ENCODE peak calls at places on chromosomes 7 and 10, in four cellular contexts. L, W, U and G are unnamed samples. For H3K9me1, the result is how much of the 10 kb centered on the place peaks cover.

GRCh38 chr10:110498087-110498981 is 627 bp downstream of the DUSP5 start:
- DNase-seq in L (peak), W (peak), U (peak), G (no peak)

GRCh38 chr10:58412502-58412961 is 27.3 kb downstream of the TFAM start:
- DNase-seq in L (peak), W (no peak), U (no peak), G (peak)

GRCh38 chr10:92387289-92387940 is 96.4 kb downstream of the MARCHF5 start:
- DNase-seq in L (peak), W (peak), U (peak), G (peak)

GRCh38 chr7:4774804-4775280 is 581 bp upstream of the AP5Z1 start:
- DNase-seq in L (peak), W (peak), U (peak), G (no peak)

GRCh38 chr7:129952164-129952652 is 552 bp downstream of the UBE2H start:
- DNase-seq in L (no peak), W (peak), U (no peak), G (no peak)

GRCh38 chr7:105224884-105225651 is 163.7 kb downstream of the SRPK2 start:
- DNase-seq in L (peak), W (peak), U (peak), G (peak)

GRCh38 chr7:47371733-47372368 is 210.1 kb downstream of the TNS3 start:
- DNase-seq in L (peak), W (peak), U (peak), G (no peak)

GRCh38 chr10:8404721-8405120 is 350.2 kb downstream of the GATA3 start:
- DNase-seq in L (no peak), W (no peak), U (no peak), G (no peak)

GRCh38 chr10:114577133-114577532 is 80.9 kb downstream of the ABLIM1 start:
- DNase-seq in L (peak), W (peak), U (no peak), G (no peak)

DNA sequence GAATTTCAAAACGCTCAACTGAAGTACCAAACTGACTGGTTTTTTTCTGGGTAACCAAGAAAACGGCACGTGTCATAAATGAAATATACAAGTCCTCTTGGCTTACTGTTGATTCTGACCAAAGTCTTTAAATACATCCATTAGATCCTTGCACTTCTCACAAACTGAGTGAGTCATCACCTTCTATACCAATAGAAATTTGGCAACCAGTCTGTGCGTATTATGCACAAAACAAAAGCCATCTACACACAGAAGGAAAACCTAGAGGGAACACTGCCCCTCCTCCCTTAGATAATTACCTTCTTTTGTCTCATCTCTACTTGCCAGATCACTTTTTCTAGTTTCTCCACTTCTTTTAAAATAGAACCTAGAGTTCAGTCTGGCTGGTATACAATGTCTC is 91.6 kb upstream of the ATP6V0A4 start:
- DNase-seq in L (peak), W (no peak), U (no peak), G (no peak)
- H3K4me2 ChIP-seq in L (no peak), W (no peak), U (no peak), G (no peak)

GRCh38 chr10:30854656-30855055 is 177.0 kb downstream of the ZNF438 start:
- DNase-seq in L (no peak), W (peak), U (no peak), G (no peak)
- H3K9me1 ChIP-seq in L (under half), W (under half), U (under half), G (under half)

GRCh38 chr7:122329145-122329802 is 24.7 kb upstream of the FEZF1 start:
- DNase-seq in L (no peak), W (no peak), U (no peak), G (no peak)

GRCh38 chr7:122327969-122328368 is 23.4 kb upstream of the FEZF1 start:
- DNase-seq in L (no peak), W (no peak), U (no peak), G (no peak)
- H3K4me2 ChIP-seq in L (no peak), W (no peak), U (no peak), G (no peak)

GRCh38 chr10:88491314-88491713 is 91.8 kb downstream of the RNLS start:
- DNase-seq in L (no peak), W (no peak), U (no peak), G (no peak)
- H3K9me1 ChIP-seq in L (under half), W (under half), U (under half), G (under half)

DNA sequence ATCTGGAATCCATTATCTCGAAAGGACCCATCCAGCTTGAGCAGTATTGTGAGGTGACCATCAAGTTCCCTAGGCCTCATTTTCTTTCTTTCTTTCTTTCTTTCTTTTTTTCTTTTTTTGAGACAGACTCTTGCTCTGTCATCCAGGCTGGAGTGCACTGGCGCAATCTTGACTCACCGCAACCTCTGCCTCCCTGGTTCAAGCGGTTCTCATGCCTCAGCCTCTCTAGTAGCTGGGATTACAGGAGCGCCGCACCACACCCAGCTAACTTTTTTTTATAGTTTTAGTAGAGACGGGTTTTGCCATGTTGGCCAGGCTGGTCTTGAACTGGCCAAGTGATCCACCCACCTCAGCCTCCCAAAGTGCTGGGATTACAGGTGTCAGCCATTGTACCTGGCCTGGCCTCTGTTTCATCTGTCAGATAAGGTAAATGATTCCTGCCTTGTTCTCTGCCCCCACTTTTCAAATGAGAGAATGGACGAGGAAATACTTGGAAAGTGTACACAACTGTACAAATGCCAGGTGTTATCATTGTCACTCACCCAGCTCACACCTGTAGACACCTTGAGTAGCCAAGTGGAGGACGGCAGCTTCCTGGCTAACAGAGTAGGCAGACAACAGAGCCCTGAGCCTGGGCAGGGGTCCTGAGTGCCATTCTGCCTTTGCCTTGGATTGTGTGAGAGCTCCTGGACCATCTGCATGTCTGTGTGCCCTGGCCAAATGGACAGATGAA is 54.1 kb downstream of the HK1 start:
- DNase-seq in L (no peak), W (no peak), U (no peak), G (no peak)
- H3K4me2 ChIP-seq in L (no peak), W (no peak), U (peak), G (peak)

GRCh38 chr7:151034312-151035023 is 6.2 kb downstream of the ABCB8 start:
- DNase-seq in L (no peak), W (no peak), U (no peak), G (no peak)

GRCh38 chr7:151033864-151034249 is 5.6 kb downstream of the ABCB8 start:
- DNase-seq in L (no peak), W (no peak), U (no peak), G (no peak)

GRCh38 chr7:151035024-151035717 is 6.9 kb downstream of the ABCB8 start:
- DNase-seq in L (no peak), W (no peak), U (no peak), G (no peak)

GRCh38 chr7:151032936-151033863 is 5.0 kb downstream of the ABCB8 start:
- DNase-seq in L (no peak), W (no peak), U (no peak), G (no peak)

DNA sequence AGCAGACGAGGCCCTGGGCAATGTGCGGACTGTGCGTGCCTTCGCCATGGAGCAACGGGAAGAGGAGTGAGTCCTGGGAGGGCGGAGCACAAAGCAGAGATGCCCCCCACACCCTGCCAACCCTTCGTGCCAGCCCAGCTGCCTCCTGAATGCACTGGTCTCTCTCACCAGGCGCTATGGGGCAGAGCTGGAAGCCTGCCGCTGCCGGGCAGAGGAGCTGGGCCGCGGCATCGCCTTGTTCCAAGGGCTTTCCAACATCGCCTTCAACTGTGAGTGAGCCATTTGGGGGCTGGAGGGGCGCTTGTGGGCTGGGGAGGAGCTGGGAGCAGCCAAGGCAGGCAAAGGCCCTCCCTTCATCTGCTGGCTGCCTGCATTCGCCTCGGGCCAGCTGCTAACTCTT is 7.7 kb downstream of the ABCB8 start:
- DNase-seq in L (no peak), W (no peak), U (no peak), G (no peak)
- H3K9me1 ChIP-seq in L (under half), W (under half), U (under half), G (under half)

DNA sequence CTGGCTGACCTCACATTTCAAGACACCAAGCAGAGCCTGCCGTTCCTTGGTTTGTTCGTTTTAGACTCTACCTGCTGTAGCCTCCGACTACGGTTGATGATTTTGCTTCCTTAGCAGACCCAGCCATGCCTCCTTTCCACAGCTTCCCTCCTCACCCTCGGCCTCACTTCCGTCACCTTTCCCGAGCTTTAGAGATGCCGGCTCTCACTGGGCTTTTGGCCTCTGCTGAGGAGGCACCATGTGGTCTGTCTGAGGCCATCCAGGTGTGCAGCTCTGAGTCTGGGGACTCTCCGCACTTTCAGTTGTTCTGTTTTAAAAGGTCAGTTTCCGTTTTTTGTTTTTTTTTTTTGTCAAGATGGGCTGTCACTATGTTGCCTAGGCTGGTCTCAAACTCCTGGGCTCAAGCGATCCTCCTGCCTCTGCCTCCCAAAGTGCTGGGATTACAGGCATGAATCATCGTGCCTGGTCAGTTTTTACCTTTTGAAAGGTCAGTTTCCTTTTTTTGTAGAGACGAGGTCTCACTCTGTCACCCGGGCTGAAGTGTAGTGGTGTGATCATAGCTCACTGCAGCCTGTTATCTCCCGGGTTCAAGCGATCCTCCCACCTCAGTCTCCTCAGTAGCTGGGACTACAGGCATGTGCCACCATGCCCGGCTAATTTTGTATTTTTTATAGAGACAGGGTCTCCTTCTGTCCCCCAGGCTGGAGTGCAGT is 11.7 kb downstream of the ORAI2 start:
- DNase-seq in L (no peak), W (no peak), U (no peak), G (no peak)
- H3K4me2 ChIP-seq in L (no peak), W (no peak), U (peak), G (no peak)